ENCODE peak calls at places on chromosomes 3 and 15, in six cellular contexts. G is K562, F is keratinocyte, Q is dorsolateral prefrontal cortex, T is stomach, M is mesenchymal stem cell. D is an unnamed sample.

GRCh38 chr3:107643038-107643883 is 120.5 kb downstream of the BBX start:
- DNase-seq in M (no peak), T (no peak), G (peak; percentile 3), F (no peak), Q (no peak), D (no peak)

GRCh38 chr15:85793641-85794597 is 806 bp downstream of the KLHL25 start:
- DNase-seq in F (no peak), G (no peak), M (peak; percentile 47), Q (no peak), T (peak; percentile 61), D (no peak)

GRCh38 chr3:194250104-194251002 is 100.8 kb downstream of the CPN2 start:
- DNase-seq in Q (no peak), M (peak; percentile 78), F (no peak), T (peak; percentile 7), G (no peak), D (no peak)

GRCh38 chr3:77041156-77041696 is 1.3 kb downstream of the ROBO2 start:
- DNase-seq in M (no peak), T (no peak), G (no peak), F (no peak), Q (no peak), D (no peak)

GRCh38 chr15:41115088-41115651 is 910 bp downstream of the INO80 start:
- DNase-seq in G (peak; percentile 28), F (peak; percentile 25), Q (no peak), T (no peak), M (peak; percentile 69), D (no peak)

GRCh38 chr3:139935866-139936817 is 1.2 kb downstream of the CLSTN2 start:
- DNase-seq in G (no peak), M (peak; percentile 20), F (no peak), Q (no peak), T (peak; percentile 26), D (no peak)

GRCh38 chr15:91498046-91498445 is 355.5 kb upstream of the SLCO3A1 start:
- DNase-seq in M (no peak), G (no peak), T (no peak), Q (no peak), F (no peak), D (no peak)

GRCh38 chr3:19110335-19110734 is 38.0 kb upstream of the KCNH8 start:
- DNase-seq in M (no peak), G (no peak), T (no peak), Q (no peak), F (no peak), D (no peak)

GRCh38 chr15:93121994-93122910 is 33.2 kb upstream of the RGMA start:
- DNase-seq in G (no peak), M (no peak), Q (no peak), T (no peak), F (no peak), D (no peak)

GRCh38 chr3:46860381-46861292 is 2.6 kb downstream of the MYL3 start:
- DNase-seq in G (no peak), Q (no peak), F (no peak), T (no peak), M (no peak), D (no peak)

GRCh38 chr15:68610825-68611224 is 32.0 kb downstream of the CORO2B start:
- DNase-seq in Q (no peak), M (peak; percentile 78), T (no peak), G (no peak), F (no peak), D (no peak)

GRCh38 chr15:66780172-66780972 is 78.3 kb downstream of the SMAD6 start:
- DNase-seq in F (no peak), G (no peak), T (no peak), Q (no peak), M (peak; percentile 84), D (no peak)

GRCh38 chr3:21435871-21436270 is 315.1 kb downstream of the ZNF385D start:
- DNase-seq in M (no peak), T (no peak), Q (no peak), G (no peak), F (no peak), D (no peak)

GRCh38 chr15:79593119-79593869 is 161.2 kb downstream of the MINAR1 start:
- DNase-seq in Q (no peak), M (no peak), T (no peak), F (no peak), G (no peak), D (peak; percentile 15)
- H3K4me3 ChIP-seq in Q (no peak overlapping the region), M (no peak overlapping the region), T (no peak overlapping the region), F (no peak overlapping the region), G (no peak overlapping the region), D (no peak overlapping the region)

DNA sequence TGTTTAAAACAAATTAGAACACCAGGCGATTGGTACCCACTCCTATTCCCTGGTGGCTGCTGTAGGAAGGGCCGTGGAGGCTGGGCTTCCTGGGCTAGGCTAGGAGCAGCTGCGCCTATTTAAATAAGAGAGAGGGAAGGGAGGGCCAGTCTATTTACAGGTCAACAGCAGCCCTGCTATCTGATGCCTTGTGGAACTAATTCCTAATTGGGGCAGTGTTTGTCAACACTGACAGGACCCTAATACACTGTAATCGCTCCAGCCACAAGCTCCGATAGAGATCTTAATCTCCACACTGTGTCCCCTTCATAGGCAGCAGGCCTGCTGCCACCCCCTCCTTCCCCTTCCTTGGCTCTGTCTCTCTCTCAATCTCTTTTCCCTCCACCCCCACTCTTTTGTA is 116.9 kb upstream of the SOX14 start:
- DNase-seq in Q (no peak), T (no peak), M (no peak), G (no peak), F (no peak), D (no peak)
- H3K4me3 ChIP-seq in Q (no peak overlapping the region), T (no peak overlapping the region), M (no peak overlapping the region), G (no peak overlapping the region), F (no peak overlapping the region), D (no peak overlapping the region)

GRCh38 chr3:9396301-9396631 is 1.1 kb upstream of the SETD5 start:
- DNase-seq in M (peak; percentile 99), F (peak; percentile 89), T (peak; percentile 84), Q (no peak), G (peak; percentile 84), D (peak; percentile 94)
- H3K4me3 ChIP-seq in M (peak overlapping the region; percentile 80), F (peak overlapping the region; percentile 72), T (peak overlapping the region; percentile 84), Q (peak overlapping the region; percentile 97), G (peak overlapping the region; percentile 74), D (peak overlapping the region; percentile 68)

GRCh38 chr3:146501752-146502151 is 32.4 kb upstream of the PLSCR2 start:
- DNase-seq in M (no peak), F (no peak), Q (no peak), G (no peak), T (no peak), D (no peak)

GRCh38 chr3:146505496-146505895 is 36.1 kb upstream of the PLSCR2 start:
- DNase-seq in F (no peak), T (no peak), M (peak; percentile 51), Q (no peak), G (no peak), D (no peak)

GRCh38 chr3:146503459-146504202 is 34.3 kb upstream of the PLSCR2 start:
- DNase-seq in M (peak; percentile 94), T (no peak), Q (no peak), G (no peak), F (peak; percentile 44), D (no peak)

GRCh38 chr3:146504546-146505197 is 35.3 kb upstream of the PLSCR2 start:
- DNase-seq in Q (no peak), F (no peak), G (no peak), T (no peak), M (peak; percentile 28), D (no peak)

DNA sequence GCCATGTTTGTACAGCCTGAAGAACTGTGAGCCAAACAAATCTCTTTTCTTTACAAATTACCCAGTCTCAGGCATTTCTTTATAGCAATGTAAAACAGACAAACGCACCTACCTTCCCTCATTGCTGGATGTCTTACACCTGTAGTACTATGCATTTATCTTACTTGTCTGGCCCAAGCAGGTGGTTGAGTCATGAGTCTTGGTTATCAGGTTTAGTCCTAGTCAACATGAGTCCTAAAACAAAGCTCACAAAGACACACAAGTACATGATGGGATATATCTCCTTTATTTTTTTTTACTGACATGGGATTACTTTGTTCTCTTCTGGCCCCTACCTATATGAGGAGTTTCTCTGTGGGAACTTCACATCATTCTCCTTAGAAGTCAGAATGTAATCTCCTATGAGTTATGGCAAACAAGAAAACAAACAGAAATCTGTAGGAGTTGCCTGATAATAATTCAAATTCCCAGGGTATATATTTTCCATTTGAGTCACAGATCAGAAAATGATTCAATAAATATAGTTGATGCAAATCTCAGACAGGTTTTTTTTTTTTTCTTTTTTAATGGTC is 33.6 kb upstream of the PLSCR2 start:
- DNase-seq in Q (no peak), F (no peak), T (no peak), M (no peak), G (no peak), D (no peak)
- H3K4me3 ChIP-seq in Q (no peak overlapping the region), F (no peak overlapping the region), T (no peak overlapping the region), M (no peak overlapping the region), G (no peak overlapping the region), D (no peak overlapping the region)

GRCh38 chr15:98347866-98348265 is 300.5 kb upstream of the IGF1R start:
- DNase-seq in F (no peak), G (no peak), T (no peak), Q (no peak), M (no peak), D (no peak)
- H3K4me3 ChIP-seq in F (no peak overlapping the region), G (no peak overlapping the region), T (no peak overlapping the region), Q (no peak overlapping the region), M (no peak overlapping the region), D (no peak overlapping the region)

GRCh38 chr3:190120161-190121060 is at the start of gene P3H2:
- DNase-seq in T (peak; percentile 84), M (peak; percentile 95), F (peak; percentile 33), Q (peak; percentile 67), G (no peak), D (peak; percentile 81)

GRCh38 chr3:190117995-190118394 is 2.7 kb downstream of the P3H2 start:
- DNase-seq in G (no peak), Q (no peak), M (no peak), T (no peak), F (no peak), D (no peak)

GRCh38 chr3:190122198-190122771 is 1.6 kb upstream of the P3H2 start:
- DNase-seq in G (no peak), Q (no peak), M (peak; percentile 71), F (no peak), T (no peak), D (no peak)

GRCh38 chr3:190121061-190121765 is 516 bp upstream of the P3H2 start:
- DNase-seq in F (no peak), T (no peak), Q (no peak), M (no peak), G (no peak), D (no peak)

GRCh38 chr3:190119734-190120133 is 963 bp downstream of the P3H2 start:
- DNase-seq in Q (no peak), G (no peak), M (no peak), F (no peak), T (no peak), D (no peak)
- H3K4me3 ChIP-seq in Q (peak overlapping the region; percentile 82), G (no peak overlapping the region), M (peak overlapping the region; percentile 91), F (peak overlapping the region; percentile 96), T (peak overlapping the region; percentile 78), D (peak overlapping the region; percentile 43)